ENCODE peak calls at places on chromosomes 5 and 9, in seven cellular contexts. Y, H, B, Q, K, L and Z are unnamed samples.

GRCh38 chr5:144191461-144191860 is 20.8 kb downstream of the KCTD16 start:
- DNase-seq in B (no peak), L (no peak), Y (no peak), Q (no peak), H (no peak), K (no peak), Z (no peak)

GRCh38 chr5:126124706-126125345 is 298.4 kb upstream of the GRAMD2B start:
- DNase-seq in Y (no peak), L (no peak), Q (peak; percentile 79), H (no peak), K (no peak), B (no peak), Z (no peak)

GRCh38 chr5:173165193-173165988 is 21.1 kb downstream of the BNIP1 start:
- DNase-seq in Y (no peak), H (no peak), B (no peak), K (no peak), Q (no peak), L (no peak), Z (no peak)

GRCh38 chr5:6158974-6159863 is 219.1 kb downstream of the MED10 start:
- DNase-seq in B (no peak), K (no peak), H (no peak), Y (no peak), Q (peak; percentile 11), L (no peak), Z (peak; percentile 91)

GRCh38 chr9:123599781-123600180 is 243.8 kb downstream of the CRB2 start:
- DNase-seq in B (no peak), Q (no peak), Y (no peak), K (no peak), L (no peak), H (no peak), Z (no peak)

GRCh38 chr5:56900858-56901578 is 8.4 kb upstream of the SETD9 start:
- DNase-seq in Q (peak; percentile 58), B (no peak), K (no peak), L (no peak), Y (no peak), H (peak; percentile 16), Z (no peak)

GRCh38 chr5:153629027-153629426 is 138.6 kb downstream of the GRIA1 start:
- DNase-seq in K (no peak), Y (peak; percentile 13), Q (peak; percentile 97), H (peak; percentile 1), L (no peak), B (no peak), Z (peak; percentile 49)

GRCh38 chr9:93713716-93714115 is 137.3 kb downstream of the PHF2 start:
- DNase-seq in Y (no peak), K (no peak), Q (no peak), L (no peak), H (no peak), B (no peak), Z (no peak)

GRCh38 chr5:122259995-122260394 is 52.0 kb upstream of the SNCAIP start:
- DNase-seq in L (no peak), Y (no peak), B (no peak), K (no peak), Q (peak; percentile 51), H (no peak), Z (peak; percentile 51)

GRCh38 chr9:96884443-96884842 is 30.1 kb upstream of the ZNF782 start:
- DNase-seq in B (no peak), K (no peak), H (no peak), Q (peak; percentile 44), Y (no peak), L (no peak), Z (peak; percentile 89)

GRCh38 chr5:174692982-174693422 is 31.4 kb upstream of the MSX2 start:
- DNase-seq in Y (no peak), Q (no peak), H (peak; percentile 55), L (no peak), K (no peak), B (no peak), Z (no peak)
- H3K27ac ChIP-seq in Y (no peak overlapping the region), Q (no peak overlapping the region), H (no peak overlapping the region), L (no peak overlapping the region), K (no peak overlapping the region), B (no peak overlapping the region), Z (no peak overlapping the region)

DNA sequence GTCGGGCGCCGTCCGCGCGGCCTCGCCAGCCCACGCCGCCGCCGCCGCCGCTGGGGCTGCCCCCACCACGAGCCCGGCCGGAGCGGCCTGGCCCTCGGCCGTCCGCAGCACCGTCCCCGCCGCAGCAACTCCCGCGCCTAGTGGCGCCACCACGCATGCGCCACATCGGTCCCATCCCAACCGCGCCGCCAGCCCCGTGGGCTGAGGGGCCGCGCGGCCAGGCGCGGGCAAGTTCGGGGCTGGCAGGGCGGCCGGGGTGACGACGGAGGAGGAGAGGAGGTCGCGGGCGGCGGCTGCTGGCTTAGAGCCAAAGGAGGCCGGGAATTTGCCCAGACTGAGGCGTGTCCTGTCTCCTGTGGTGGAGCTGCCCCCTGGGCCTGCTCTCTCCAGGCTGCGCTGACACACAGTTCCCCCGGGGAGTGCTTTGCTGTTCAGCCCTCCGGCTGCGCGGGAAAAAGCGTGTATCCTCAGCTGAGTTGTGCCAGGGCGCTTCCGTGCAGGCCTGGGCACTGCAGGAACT is at the start of gene TUSC1:
- DNase-seq in Q (peak; percentile 83), Y (peak; percentile 92), K (peak; percentile 29), B (peak; percentile 96), H (peak; percentile 92), L (no peak), Z (peak; percentile 26)
- H3K27ac ChIP-seq in Q (peak within 1 kb of the TSS; percentile 84), Y (peak within 1 kb of the TSS; percentile 90), K (peak within 1 kb of the TSS; percentile 76), B (peak within 1 kb of the TSS; percentile 95), H (peak within 1 kb of the TSS; percentile 89), L (no peak within 1 kb of the TSS), Z (peak within 1 kb of the TSS; percentile 92)

GRCh38 chr5:10264569-10264968 is 14.5 kb downstream of the CCT5 start:
- DNase-seq in L (no peak), B (no peak), Y (no peak), Q (no peak), H (no peak), K (no peak), Z (no peak)

GRCh38 chr5:10262995-10263394 is 12.9 kb downstream of the CCT5 start:
- DNase-seq in Q (no peak), K (no peak), Y (no peak), B (no peak), L (no peak), H (no peak), Z (no peak)

GRCh38 chr5:10268100-10268499 is 18.0 kb downstream of the CCT5 start:
- DNase-seq in B (no peak), H (no peak), Q (no peak), L (no peak), Y (no peak), K (peak; percentile 1), Z (no peak)

GRCh38 chr5:10266839-10267238 is 16.8 kb downstream of the CCT5 start:
- DNase-seq in L (no peak), H (no peak), Y (no peak), B (no peak), Q (no peak), K (no peak), Z (no peak)

GRCh38 chr5:10265245-10266109 is 15.4 kb downstream of the CCT5 start:
- DNase-seq in K (no peak), Q (no peak), L (no peak), B (no peak), Y (no peak), H (no peak), Z (no peak)
- H3K27ac ChIP-seq in K (no peak overlapping the region), Q (peak overlapping the region; percentile 40), L (no peak overlapping the region), B (no peak overlapping the region), Y (no peak overlapping the region), H (no peak overlapping the region), Z (peak overlapping the region; percentile 87)

GRCh38 chr5:139474815-139475791 is 4.3 kb downstream of the SMIM33 start:
- DNase-seq in H (no peak), K (peak; percentile 29), Q (peak; percentile 89), B (no peak), L (no peak), Y (no peak), Z (no peak)
- H3K27ac ChIP-seq in H (no peak overlapping the region), K (peak overlapping the region; percentile 26), Q (peak overlapping the region; percentile 19), B (no peak overlapping the region), L (peak overlapping the region; percentile 47), Y (no peak overlapping the region), Z (no peak overlapping the region)